ENCODE peak calls at places on chromosomes 13 and 19, in seven cellular contexts. One of them, this sample, is unnamed. For H3K9me3, the result is how much of the 10 kb centered on the place peaks cover.

GRCh38 chr13:28618595-28618994 is 40.3 kb upstream of the POMP start:
- DNase-seq in esophagus squamous epithelium: no peak
- DNase-seq in cardiac muscle cell: no peak
- DNase-seq in iPS DF 6.9: no peak
- DNase-seq in left ventricle myocardium inferior: no peak
- DNase-seq in MM.1S: no peak
- DNase-seq in transverse colon: no peak
- DNase-seq in this sample: no peak

GRCh38 chr19:5170329-5170745 is 170.3 kb downstream of the PTPRS start:
- DNase-seq in esophagus squamous epithelium: no peak
- DNase-seq in cardiac muscle cell: no peak
- DNase-seq in iPS DF 6.9: no peak
- DNase-seq in left ventricle myocardium inferior: no peak
- DNase-seq in MM.1S: no peak
- DNase-seq in transverse colon: peak
- DNase-seq in this sample: peak

GRCh38 chr13:98606296-98606695 is 29.4 kb upstream of the STK24 start:
- DNase-seq in esophagus squamous epithelium: no peak
- DNase-seq in cardiac muscle cell: peak
- DNase-seq in iPS DF 6.9: no peak
- DNase-seq in left ventricle myocardium inferior: no peak
- DNase-seq in MM.1S: no peak
- DNase-seq in transverse colon: no peak
- DNase-seq in this sample: no peak

GRCh38 chr13:99657848-99658265 is 156.6 kb downstream of the TM9SF2 start:
- DNase-seq in esophagus squamous epithelium: no peak
- DNase-seq in cardiac muscle cell: peak
- DNase-seq in iPS DF 6.9: no peak
- DNase-seq in left ventricle myocardium inferior: peak
- DNase-seq in MM.1S: no peak
- DNase-seq in transverse colon: no peak
- DNase-seq in this sample: peak

GRCh38 chr19:35306473-35307246 is 14.7 kb downstream of the MAG start:
- DNase-seq in esophagus squamous epithelium: no peak
- DNase-seq in cardiac muscle cell: no peak
- DNase-seq in iPS DF 6.9: no peak
- DNase-seq in left ventricle myocardium inferior: no peak
- DNase-seq in MM.1S: no peak
- DNase-seq in transverse colon: no peak
- DNase-seq in this sample: peak

GRCh38 chr13:79779761-79780160 is 298.8 kb downstream of the NDFIP2 start:
- DNase-seq in esophagus squamous epithelium: no peak
- DNase-seq in cardiac muscle cell: peak
- DNase-seq in iPS DF 6.9: no peak
- DNase-seq in left ventricle myocardium inferior: no peak
- DNase-seq in MM.1S: no peak
- DNase-seq in transverse colon: peak
- DNase-seq in this sample: no peak

GRCh38 chr13:20709782-20710181 is 6.3 kb downstream of the IL17D start:
- DNase-seq in esophagus squamous epithelium: no peak
- DNase-seq in cardiac muscle cell: no peak
- DNase-seq in iPS DF 6.9: no peak
- DNase-seq in left ventricle myocardium inferior: no peak
- DNase-seq in MM.1S: no peak
- DNase-seq in transverse colon: no peak
- DNase-seq in this sample: no peak

GRCh38 chr13:40377783-40378182 is 288.7 kb downstream of the FOXO1 start:
- DNase-seq in esophagus squamous epithelium: no peak
- DNase-seq in cardiac muscle cell: peak
- DNase-seq in iPS DF 6.9: no peak
- DNase-seq in left ventricle myocardium inferior: no peak
- DNase-seq in MM.1S: no peak
- DNase-seq in transverse colon: no peak
- DNase-seq in this sample: no peak

GRCh38 chr19:4291200-4291732 is 10.9 kb downstream of the TMIGD2 start:
- DNase-seq in esophagus squamous epithelium: no peak
- DNase-seq in cardiac muscle cell: no peak
- DNase-seq in iPS DF 6.9: no peak
- DNase-seq in left ventricle myocardium inferior: no peak
- DNase-seq in MM.1S: no peak
- DNase-seq in transverse colon: no peak
- DNase-seq in this sample: no peak

GRCh38 chr19:5947435-5947834 is 30.5 kb downstream of the RANBP3 start:
- DNase-seq in esophagus squamous epithelium: no peak
- DNase-seq in cardiac muscle cell: peak
- DNase-seq in iPS DF 6.9: no peak
- DNase-seq in left ventricle myocardium inferior: peak
- DNase-seq in MM.1S: no peak
- DNase-seq in transverse colon: peak
- DNase-seq in this sample: no peak

GRCh38 chr13:91804724-91805123 is 406.3 kb downstream of the GPC5 start:
- DNase-seq in esophagus squamous epithelium: no peak
- DNase-seq in cardiac muscle cell: no peak
- DNase-seq in iPS DF 6.9: no peak
- DNase-seq in left ventricle myocardium inferior: no peak
- DNase-seq in MM.1S: no peak
- DNase-seq in transverse colon: no peak
- DNase-seq in this sample: peak

GRCh38 chr13:50617134-50617721 is 226.3 kb downstream of the DLEU7 start:
- DNase-seq in esophagus squamous epithelium: no peak
- DNase-seq in cardiac muscle cell: peak
- DNase-seq in iPS DF 6.9: no peak
- DNase-seq in left ventricle myocardium inferior: no peak
- DNase-seq in MM.1S: no peak
- DNase-seq in transverse colon: no peak
- DNase-seq in this sample: no peak

GRCh38 chr13:103935117-103935516 is 868.9 kb upstream of the SLC10A2 start:
- DNase-seq in esophagus squamous epithelium: no peak
- DNase-seq in cardiac muscle cell: no peak
- DNase-seq in iPS DF 6.9: no peak
- DNase-seq in left ventricle myocardium inferior: no peak
- DNase-seq in MM.1S: no peak
- DNase-seq in transverse colon: no peak
- DNase-seq in this sample: no peak

GRCh38 chr13:77833331-77833863 is 85.2 kb downstream of the EDNRB start:
- DNase-seq in esophagus squamous epithelium: no peak
- DNase-seq in cardiac muscle cell: peak
- DNase-seq in iPS DF 6.9: no peak
- DNase-seq in left ventricle myocardium inferior: no peak
- DNase-seq in MM.1S: no peak
- DNase-seq in transverse colon: no peak
- DNase-seq in this sample: no peak

GRCh38 chr19:31510635-31511034 is 161.4 kb upstream of the TSHZ3 start:
- DNase-seq in esophagus squamous epithelium: no peak
- DNase-seq in cardiac muscle cell: no peak
- DNase-seq in iPS DF 6.9: no peak
- DNase-seq in left ventricle myocardium inferior: no peak
- DNase-seq in MM.1S: no peak
- DNase-seq in transverse colon: no peak
- DNase-seq in this sample: no peak

GRCh38 chr19:29376855-29377354 is 148.9 kb upstream of the VSTM2B start:
- DNase-seq in esophagus squamous epithelium: no peak
- DNase-seq in cardiac muscle cell: no peak
- DNase-seq in iPS DF 6.9: no peak
- DNase-seq in left ventricle myocardium inferior: no peak
- DNase-seq in MM.1S: no peak
- DNase-seq in transverse colon: no peak
- DNase-seq in this sample: no peak

GRCh38 chr19:29378126-29378525 is 147.7 kb upstream of the VSTM2B start:
- DNase-seq in esophagus squamous epithelium: no peak
- DNase-seq in cardiac muscle cell: no peak
- DNase-seq in iPS DF 6.9: no peak
- DNase-seq in left ventricle myocardium inferior: no peak
- DNase-seq in MM.1S: no peak
- DNase-seq in transverse colon: no peak
- DNase-seq in this sample: no peak

GRCh38 chr19:29380581-29380980 is 145.2 kb upstream of the VSTM2B start:
- DNase-seq in esophagus squamous epithelium: no peak
- DNase-seq in cardiac muscle cell: no peak
- DNase-seq in iPS DF 6.9: no peak
- DNase-seq in left ventricle myocardium inferior: no peak
- DNase-seq in MM.1S: no peak
- DNase-seq in transverse colon: no peak
- DNase-seq in this sample: no peak

GRCh38 chr19:29379257-29379986 is 146.4 kb upstream of the VSTM2B start:
- DNase-seq in esophagus squamous epithelium: no peak
- DNase-seq in cardiac muscle cell: no peak
- DNase-seq in iPS DF 6.9: no peak
- DNase-seq in left ventricle myocardium inferior: no peak
- DNase-seq in MM.1S: no peak
- DNase-seq in transverse colon: no peak
- DNase-seq in this sample: no peak

DNA sequence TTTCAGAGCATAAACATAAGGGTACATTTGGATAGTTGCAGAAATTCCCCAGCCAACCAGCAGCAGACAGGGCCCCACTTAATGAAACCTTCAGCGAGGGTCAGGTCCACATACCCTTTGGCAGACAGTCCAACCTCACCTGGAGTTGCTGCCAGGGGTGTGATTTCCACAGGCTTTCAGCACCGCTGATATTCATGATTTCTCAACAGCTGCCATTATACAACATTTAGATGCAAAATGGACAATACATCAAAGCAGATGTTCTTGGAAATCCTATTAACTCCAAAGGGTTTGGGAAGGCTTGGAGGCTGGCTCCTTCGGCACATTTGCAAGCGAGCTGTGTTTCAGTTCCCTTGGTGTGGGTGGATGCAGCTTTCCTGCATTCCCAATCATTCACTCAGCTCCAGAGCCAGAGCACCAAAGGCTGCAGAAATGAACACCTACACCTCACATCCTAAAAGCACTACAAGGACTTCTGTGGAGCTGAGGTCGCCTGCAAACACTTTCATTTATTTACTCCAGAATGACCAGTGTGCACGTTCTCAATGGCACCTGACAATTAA is 147.2 kb upstream of the VSTM2B start:
- DNase-seq in esophagus squamous epithelium: no peak
- DNase-seq in cardiac muscle cell: no peak
- DNase-seq in iPS DF 6.9: no peak
- DNase-seq in left ventricle myocardium inferior: no peak
- DNase-seq in MM.1S: no peak
- DNase-seq in transverse colon: no peak
- DNase-seq in this sample: no peak
- H3K9me3 ChIP-seq in esophagus squamous epithelium: under half
- H3K9me3 ChIP-seq in cardiac muscle cell: under half
- H3K9me3 ChIP-seq in iPS DF 6.9: under half
- H3K9me3 ChIP-seq in left ventricle myocardium inferior: under half
- H3K9me3 ChIP-seq in MM.1S: under half
- H3K9me3 ChIP-seq in transverse colon: under half
- H3K9me3 ChIP-seq in this sample: under half

DNA sequence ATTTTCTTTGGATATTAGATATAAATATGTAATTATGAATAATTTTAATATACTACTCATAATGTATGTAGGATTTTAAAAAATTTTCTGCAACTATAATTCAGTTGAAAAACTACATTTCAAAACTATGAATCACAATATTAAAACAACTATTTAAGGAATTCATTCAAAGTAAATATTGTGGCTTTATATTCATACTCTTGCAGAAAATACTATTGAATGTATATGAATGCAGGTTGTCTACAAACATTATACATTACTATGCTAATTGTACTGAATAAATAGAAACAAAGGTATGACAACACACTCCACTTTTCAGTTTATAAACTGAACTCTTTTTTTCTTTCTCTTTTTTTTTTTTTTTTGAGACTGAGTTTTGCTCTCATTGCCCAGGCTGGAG is 14.2 kb downstream of the ZNF91 start:
- DNase-seq in esophagus squamous epithelium: no peak
- DNase-seq in cardiac muscle cell: no peak
- DNase-seq in iPS DF 6.9: no peak
- DNase-seq in left ventricle myocardium inferior: no peak
- DNase-seq in MM.1S: no peak
- DNase-seq in transverse colon: no peak
- DNase-seq in this sample: no peak
- H3K9me3 ChIP-seq in esophagus squamous epithelium: half or more
- H3K9me3 ChIP-seq in cardiac muscle cell: under half
- H3K9me3 ChIP-seq in iPS DF 6.9: under half
- H3K9me3 ChIP-seq in left ventricle myocardium inferior: under half
- H3K9me3 ChIP-seq in MM.1S: under half
- H3K9me3 ChIP-seq in transverse colon: half or more
- H3K9me3 ChIP-seq in this sample: under half

GRCh38 chr19:43847246-43847645 is 20.1 kb downstream of the ZNF283 start:
- DNase-seq in esophagus squamous epithelium: no peak
- DNase-seq in cardiac muscle cell: no peak
- DNase-seq in iPS DF 6.9: no peak
- DNase-seq in left ventricle myocardium inferior: no peak
- DNase-seq in MM.1S: no peak
- DNase-seq in transverse colon: no peak
- DNase-seq in this sample: no peak

GRCh38 chr19:43847884-43848283 is 20.8 kb downstream of the ZNF283 start:
- DNase-seq in esophagus squamous epithelium: no peak
- DNase-seq in cardiac muscle cell: no peak
- DNase-seq in iPS DF 6.9: no peak
- DNase-seq in left ventricle myocardium inferior: no peak
- DNase-seq in MM.1S: no peak
- DNase-seq in transverse colon: no peak
- DNase-seq in this sample: no peak

GRCh38 chr19:43839139-43839538 is 12.0 kb downstream of the ZNF283 start:
- DNase-seq in esophagus squamous epithelium: no peak
- DNase-seq in cardiac muscle cell: no peak
- DNase-seq in iPS DF 6.9: no peak
- DNase-seq in left ventricle myocardium inferior: no peak
- DNase-seq in MM.1S: no peak
- DNase-seq in transverse colon: no peak
- DNase-seq in this sample: no peak

DNA sequence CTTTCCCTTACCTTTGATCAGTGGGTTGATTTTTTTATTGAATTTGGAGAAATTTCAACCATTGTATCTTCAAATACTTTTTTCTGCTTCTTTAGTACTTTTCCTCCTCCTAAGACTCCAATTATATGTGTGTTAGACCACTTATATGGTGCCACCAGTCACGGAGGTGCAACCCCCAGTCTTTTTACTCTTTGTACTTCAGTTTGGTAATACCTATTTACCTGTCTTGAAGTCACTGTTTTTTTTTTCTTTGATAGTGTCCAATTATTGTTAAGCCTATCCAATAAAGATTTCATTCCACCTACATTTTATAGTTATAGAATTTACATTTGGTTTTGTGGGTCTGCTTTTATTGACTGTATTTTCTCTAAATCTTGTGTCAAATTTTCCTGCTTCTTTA is 14.9 kb downstream of the ZNF283 start:
- DNase-seq in esophagus squamous epithelium: no peak
- DNase-seq in cardiac muscle cell: no peak
- DNase-seq in iPS DF 6.9: no peak
- DNase-seq in left ventricle myocardium inferior: no peak
- DNase-seq in MM.1S: no peak
- DNase-seq in transverse colon: no peak
- DNase-seq in this sample: no peak
- H3K9me3 ChIP-seq in esophagus squamous epithelium: half or more
- H3K9me3 ChIP-seq in cardiac muscle cell: under half
- H3K9me3 ChIP-seq in iPS DF 6.9: under half
- H3K9me3 ChIP-seq in left ventricle myocardium inferior: half or more
- H3K9me3 ChIP-seq in MM.1S: under half
- H3K9me3 ChIP-seq in transverse colon: half or more
- H3K9me3 ChIP-seq in this sample: under half

DNA sequence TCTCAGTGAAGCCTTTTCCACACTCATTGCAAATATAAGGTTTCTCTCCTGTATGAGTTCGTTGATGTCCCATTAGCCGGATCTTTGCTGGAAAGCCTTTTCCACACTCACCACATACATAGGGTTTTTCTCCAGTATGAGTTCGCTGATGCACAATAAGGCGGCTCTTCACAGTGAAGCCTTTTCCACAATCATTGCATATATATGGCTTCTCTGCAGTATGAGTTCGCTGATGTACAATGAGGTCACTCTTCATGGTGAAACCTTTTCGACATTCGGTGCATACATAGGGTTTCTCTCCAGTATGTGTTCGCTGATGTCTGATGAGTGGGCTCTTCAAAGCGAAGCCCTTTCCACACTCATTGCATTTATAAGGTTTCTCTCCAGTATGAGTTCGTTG is 6.8 kb upstream of the ZNF350 start:
- DNase-seq in esophagus squamous epithelium: no peak
- DNase-seq in cardiac muscle cell: no peak
- DNase-seq in iPS DF 6.9: no peak
- DNase-seq in left ventricle myocardium inferior: no peak
- DNase-seq in MM.1S: no peak
- DNase-seq in transverse colon: no peak
- DNase-seq in this sample: no peak
- H3K9me3 ChIP-seq in esophagus squamous epithelium: half or more
- H3K9me3 ChIP-seq in cardiac muscle cell: under half
- H3K9me3 ChIP-seq in iPS DF 6.9: under half
- H3K9me3 ChIP-seq in left ventricle myocardium inferior: half or more
- H3K9me3 ChIP-seq in MM.1S: under half
- H3K9me3 ChIP-seq in transverse colon: half or more
- H3K9me3 ChIP-seq in this sample: under half

This sample was measured in WERI-Rb-1.